ENCODE peak calls at places on chromosomes 13 and 19, in seven cellular contexts. J is NCI-H774; W is activated T-cell treated with anti-CD3 and anti-CD28 coated beads, Interleukin-2, amount 50 U/mL, for 4 hours; M is cardiac fibroblast; D is stimulated activated CD8-positive, alpha-beta memory T cell treated with anti-CD3 and anti-CD28 coated beads, Interleukin-15, amount 100 ng/mL, for 1 hour; G is hypothalamus; T is HFFc6. S is an unnamed sample.

GRCh38 chr19:30556230-30556711 is 184.1 kb downstream of the ZNF536 start:
- DNase-seq in J (peak), W (no peak), M (no peak), D (no peak), G (peak), T (no peak), S (no peak)

GRCh38 chr19:58346961-58347929 is 6.0 kb downstream of the A1BG start:
- DNase-seq in J (peak), W (peak), M (peak), D (peak), G (peak), T (peak), S (peak)

GRCh38 chr13:39365879-39366278 is 237.1 kb downstream of the LHFPL6 start:
- DNase-seq in J (no peak), W (no peak), M (no peak), D (no peak), G (no peak), T (no peak), S (no peak)

GRCh38 chr19:49441210-49441959 is at the start of gene SLC17A7:
- DNase-seq in J (no peak), W (no peak), M (no peak), D (no peak), G (no peak), T (no peak), S (peak)

GRCh38 chr19:29882719-29883105 is 59.3 kb upstream of the URI1 start:
- DNase-seq in J (no peak), W (no peak), M (no peak), D (no peak), G (no peak), T (no peak), S (peak)

GRCh38 chr13:50788551-50788950 is 54.9 kb downstream of the DLEU7 start:
- DNase-seq in J (no peak), W (no peak), M (peak), D (no peak), G (no peak), T (no peak), S (no peak)

GRCh38 chr19:38255759-38256052 is 468 bp downstream of the PPP1R14A start:
- DNase-seq in J (no peak), W (no peak), M (no peak), D (no peak), G (peak), T (no peak), S (peak)

GRCh38 chr19:35508129-35508528 is 5.3 kb downstream of the DMKN start:
- DNase-seq in J (no peak), W (no peak), M (no peak), D (no peak), G (no peak), T (no peak), S (no peak)

GRCh38 chr13:41675306-41675705 is 218.0 kb downstream of the RGCC start:
- DNase-seq in J (no peak), W (no peak), M (peak), D (no peak), G (no peak), T (peak), S (no peak)

GRCh38 chr13:95641291-95641811 is 3.2 kb downstream of the DZIP1 start:
- DNase-seq in J (no peak), W (no peak), M (peak), D (no peak), G (peak), T (no peak), S (no peak)

GRCh38 chr13:21060827-21061076 is 634 bp downstream of the LATS2 start:
- DNase-seq in J (no peak), W (no peak), M (no peak), D (no peak), G (no peak), T (no peak), S (no peak)

GRCh38 chr13:108915095-108915633 is 285.8 kb downstream of the MYO16 start:
- DNase-seq in J (peak), W (no peak), M (peak), D (no peak), G (no peak), T (peak), S (no peak)